ENCODE peak calls at places on chromosomes 13 and 19, in eight cellular contexts. One of them, this sample, is unnamed.

GRCh38 chr19:1266818-1267440 is 2.2 kb upstream of the CIRBP start:
- DNase-seq in stimulated activated CD4-positive, alpha-beta T cell treated with anti-CD3 and anti-CD28 coated beads, Interleukin-4, amount 100 ng/mL, for 4 hours: peak; percentile 67
- DNase-seq in activated CD8-positive, alpha-beta T cell treated with anti-CD3 and anti-CD28 coated beads for 36 hours: peak; percentile 66
- DNase-seq in NCI-H1930: peak; percentile 37
- DNase-seq in IMR-90: no peak
- DNase-seq in dorsolateral prefrontal cortex: peak; percentile 82
- DNase-seq in activated CD4-positive, alpha-beta T cell treated with anti-CD3 and anti-CD28 coated beads, Interleukin-2, amount 50 U/mL, for 1 hour: peak; percentile 64
- DNase-seq in activated CD4-positive, alpha-beta memory T cell treated with anti-CD3 and anti-CD28 coated beads, Interleukin-2, amount 10 ng/mL, durations not matched to agents 7 days and 5 days: peak; percentile 76
- DNase-seq in this sample: peak; percentile 58

GRCh38 chr13:64090311-64090710 is 2674.7 kb upstream of the PCDH20 start:
- DNase-seq in stimulated activated CD4-positive, alpha-beta T cell treated with anti-CD3 and anti-CD28 coated beads, Interleukin-4, amount 100 ng/mL, for 4 hours: no peak
- DNase-seq in activated CD8-positive, alpha-beta T cell treated with anti-CD3 and anti-CD28 coated beads for 36 hours: no peak
- DNase-seq in NCI-H1930: no peak
- DNase-seq in IMR-90: no peak
- DNase-seq in dorsolateral prefrontal cortex: no peak
- DNase-seq in activated CD4-positive, alpha-beta T cell treated with anti-CD3 and anti-CD28 coated beads, Interleukin-2, amount 50 U/mL, for 1 hour: no peak
- DNase-seq in activated CD4-positive, alpha-beta memory T cell treated with anti-CD3 and anti-CD28 coated beads, Interleukin-2, amount 10 ng/mL, durations not matched to agents 7 days and 5 days: no peak
- DNase-seq in this sample: no peak

GRCh38 chr13:103009061-103009840 is 57.0 kb downstream of the SLC10A2 start:
- DNase-seq in stimulated activated CD4-positive, alpha-beta T cell treated with anti-CD3 and anti-CD28 coated beads, Interleukin-4, amount 100 ng/mL, for 4 hours: no peak
- DNase-seq in activated CD8-positive, alpha-beta T cell treated with anti-CD3 and anti-CD28 coated beads for 36 hours: no peak
- DNase-seq in NCI-H1930: no peak
- DNase-seq in IMR-90: no peak
- DNase-seq in dorsolateral prefrontal cortex: no peak
- DNase-seq in activated CD4-positive, alpha-beta T cell treated with anti-CD3 and anti-CD28 coated beads, Interleukin-2, amount 50 U/mL, for 1 hour: no peak
- DNase-seq in activated CD4-positive, alpha-beta memory T cell treated with anti-CD3 and anti-CD28 coated beads, Interleukin-2, amount 10 ng/mL, durations not matched to agents 7 days and 5 days: no peak
- DNase-seq in this sample: no peak

GRCh38 chr19:535017-535835 is 3.7 kb downstream of the CDC34 start:
- DNase-seq in stimulated activated CD4-positive, alpha-beta T cell treated with anti-CD3 and anti-CD28 coated beads, Interleukin-4, amount 100 ng/mL, for 4 hours: no peak
- DNase-seq in activated CD8-positive, alpha-beta T cell treated with anti-CD3 and anti-CD28 coated beads for 36 hours: no peak
- DNase-seq in NCI-H1930: no peak
- DNase-seq in IMR-90: no peak
- DNase-seq in dorsolateral prefrontal cortex: peak; percentile 53
- DNase-seq in activated CD4-positive, alpha-beta T cell treated with anti-CD3 and anti-CD28 coated beads, Interleukin-2, amount 50 U/mL, for 1 hour: no peak
- DNase-seq in activated CD4-positive, alpha-beta memory T cell treated with anti-CD3 and anti-CD28 coated beads, Interleukin-2, amount 10 ng/mL, durations not matched to agents 7 days and 5 days: no peak
- DNase-seq in this sample: peak; percentile 46

GRCh38 chr19:15934332-15935078 is at the start of gene CYP4F11:
- DNase-seq in stimulated activated CD4-positive, alpha-beta T cell treated with anti-CD3 and anti-CD28 coated beads, Interleukin-4, amount 100 ng/mL, for 4 hours: no peak
- DNase-seq in activated CD8-positive, alpha-beta T cell treated with anti-CD3 and anti-CD28 coated beads for 36 hours: no peak
- DNase-seq in NCI-H1930: no peak
- DNase-seq in IMR-90: no peak
- DNase-seq in dorsolateral prefrontal cortex: peak; percentile 14
- DNase-seq in activated CD4-positive, alpha-beta T cell treated with anti-CD3 and anti-CD28 coated beads, Interleukin-2, amount 50 U/mL, for 1 hour: no peak
- DNase-seq in activated CD4-positive, alpha-beta memory T cell treated with anti-CD3 and anti-CD28 coated beads, Interleukin-2, amount 10 ng/mL, durations not matched to agents 7 days and 5 days: no peak
- DNase-seq in this sample: peak; percentile 9

GRCh38 chr13:78867655-78868054 is 208.7 kb upstream of the OBI1 start:
- DNase-seq in stimulated activated CD4-positive, alpha-beta T cell treated with anti-CD3 and anti-CD28 coated beads, Interleukin-4, amount 100 ng/mL, for 4 hours: no peak
- DNase-seq in activated CD8-positive, alpha-beta T cell treated with anti-CD3 and anti-CD28 coated beads for 36 hours: no peak
- DNase-seq in NCI-H1930: no peak
- DNase-seq in IMR-90: no peak
- DNase-seq in dorsolateral prefrontal cortex: no peak
- DNase-seq in activated CD4-positive, alpha-beta T cell treated with anti-CD3 and anti-CD28 coated beads, Interleukin-2, amount 50 U/mL, for 1 hour: no peak
- DNase-seq in activated CD4-positive, alpha-beta memory T cell treated with anti-CD3 and anti-CD28 coated beads, Interleukin-2, amount 10 ng/mL, durations not matched to agents 7 days and 5 days: no peak
- DNase-seq in this sample: no peak

GRCh38 chr19:47651691-47652090 is 42.8 kb downstream of the BICRA start:
- DNase-seq in stimulated activated CD4-positive, alpha-beta T cell treated with anti-CD3 and anti-CD28 coated beads, Interleukin-4, amount 100 ng/mL, for 4 hours: no peak
- DNase-seq in activated CD8-positive, alpha-beta T cell treated with anti-CD3 and anti-CD28 coated beads for 36 hours: no peak
- DNase-seq in NCI-H1930: no peak
- DNase-seq in IMR-90: no peak
- DNase-seq in dorsolateral prefrontal cortex: peak; percentile 41
- DNase-seq in activated CD4-positive, alpha-beta T cell treated with anti-CD3 and anti-CD28 coated beads, Interleukin-2, amount 50 U/mL, for 1 hour: no peak
- DNase-seq in activated CD4-positive, alpha-beta memory T cell treated with anti-CD3 and anti-CD28 coated beads, Interleukin-2, amount 10 ng/mL, durations not matched to agents 7 days and 5 days: no peak
- DNase-seq in this sample: peak; percentile 47

GRCh38 chr19:53057904-53058579 is 13.5 kb downstream of the ERVV-2 start:
- DNase-seq in stimulated activated CD4-positive, alpha-beta T cell treated with anti-CD3 and anti-CD28 coated beads, Interleukin-4, amount 100 ng/mL, for 4 hours: no peak
- DNase-seq in activated CD8-positive, alpha-beta T cell treated with anti-CD3 and anti-CD28 coated beads for 36 hours: peak; percentile 56
- DNase-seq in NCI-H1930: peak; percentile 79
- DNase-seq in IMR-90: no peak
- DNase-seq in dorsolateral prefrontal cortex: peak; percentile 35
- DNase-seq in activated CD4-positive, alpha-beta T cell treated with anti-CD3 and anti-CD28 coated beads, Interleukin-2, amount 50 U/mL, for 1 hour: no peak
- DNase-seq in activated CD4-positive, alpha-beta memory T cell treated with anti-CD3 and anti-CD28 coated beads, Interleukin-2, amount 10 ng/mL, durations not matched to agents 7 days and 5 days: no peak
- DNase-seq in this sample: peak; percentile 50

GRCh38 chr13:112117258-112117954 is 50.5 kb downstream of the SOX1 start:
- DNase-seq in stimulated activated CD4-positive, alpha-beta T cell treated with anti-CD3 and anti-CD28 coated beads, Interleukin-4, amount 100 ng/mL, for 4 hours: no peak
- DNase-seq in activated CD8-positive, alpha-beta T cell treated with anti-CD3 and anti-CD28 coated beads for 36 hours: no peak
- DNase-seq in NCI-H1930: no peak
- DNase-seq in IMR-90: no peak
- DNase-seq in dorsolateral prefrontal cortex: no peak
- DNase-seq in activated CD4-positive, alpha-beta T cell treated with anti-CD3 and anti-CD28 coated beads, Interleukin-2, amount 50 U/mL, for 1 hour: no peak
- DNase-seq in activated CD4-positive, alpha-beta memory T cell treated with anti-CD3 and anti-CD28 coated beads, Interleukin-2, amount 10 ng/mL, durations not matched to agents 7 days and 5 days: no peak
- DNase-seq in this sample: no peak

GRCh38 chr19:13974073-13974472 is 21.8 kb downstream of the DCAF15 start:
- DNase-seq in stimulated activated CD4-positive, alpha-beta T cell treated with anti-CD3 and anti-CD28 coated beads, Interleukin-4, amount 100 ng/mL, for 4 hours: peak; percentile 23
- DNase-seq in activated CD8-positive, alpha-beta T cell treated with anti-CD3 and anti-CD28 coated beads for 36 hours: peak; percentile 67
- DNase-seq in NCI-H1930: no peak
- DNase-seq in IMR-90: no peak
- DNase-seq in dorsolateral prefrontal cortex: peak; percentile 78
- DNase-seq in activated CD4-positive, alpha-beta T cell treated with anti-CD3 and anti-CD28 coated beads, Interleukin-2, amount 50 U/mL, for 1 hour: peak; percentile 49
- DNase-seq in activated CD4-positive, alpha-beta memory T cell treated with anti-CD3 and anti-CD28 coated beads, Interleukin-2, amount 10 ng/mL, durations not matched to agents 7 days and 5 days: peak; percentile 28
- DNase-seq in this sample: peak; percentile 93

GRCh38 chr19:19274716-19275115 is 1.6 kb upstream of the TM6SF2 start:
- DNase-seq in stimulated activated CD4-positive, alpha-beta T cell treated with anti-CD3 and anti-CD28 coated beads, Interleukin-4, amount 100 ng/mL, for 4 hours: no peak
- DNase-seq in activated CD8-positive, alpha-beta T cell treated with anti-CD3 and anti-CD28 coated beads for 36 hours: no peak
- DNase-seq in NCI-H1930: no peak
- DNase-seq in IMR-90: no peak
- DNase-seq in dorsolateral prefrontal cortex: no peak
- DNase-seq in activated CD4-positive, alpha-beta T cell treated with anti-CD3 and anti-CD28 coated beads, Interleukin-2, amount 50 U/mL, for 1 hour: no peak
- DNase-seq in activated CD4-positive, alpha-beta memory T cell treated with anti-CD3 and anti-CD28 coated beads, Interleukin-2, amount 10 ng/mL, durations not matched to agents 7 days and 5 days: no peak
- DNase-seq in this sample: no peak

GRCh38 chr13:74129500-74130144 is 4.6 kb downstream of the KLF12 start:
- DNase-seq in stimulated activated CD4-positive, alpha-beta T cell treated with anti-CD3 and anti-CD28 coated beads, Interleukin-4, amount 100 ng/mL, for 4 hours: no peak
- DNase-seq in activated CD8-positive, alpha-beta T cell treated with anti-CD3 and anti-CD28 coated beads for 36 hours: peak; percentile 39
- DNase-seq in NCI-H1930: no peak
- DNase-seq in IMR-90: no peak
- DNase-seq in dorsolateral prefrontal cortex: no peak
- DNase-seq in activated CD4-positive, alpha-beta T cell treated with anti-CD3 and anti-CD28 coated beads, Interleukin-2, amount 50 U/mL, for 1 hour: peak; percentile 24
- DNase-seq in activated CD4-positive, alpha-beta memory T cell treated with anti-CD3 and anti-CD28 coated beads, Interleukin-2, amount 10 ng/mL, durations not matched to agents 7 days and 5 days: peak; percentile 57
- DNase-seq in this sample: no peak

GRCh38 chr19:31352782-31353651 is 3.8 kb upstream of the TSHZ3 start:
- DNase-seq in stimulated activated CD4-positive, alpha-beta T cell treated with anti-CD3 and anti-CD28 coated beads, Interleukin-4, amount 100 ng/mL, for 4 hours: no peak
- DNase-seq in activated CD8-positive, alpha-beta T cell treated with anti-CD3 and anti-CD28 coated beads for 36 hours: no peak
- DNase-seq in NCI-H1930: no peak
- DNase-seq in IMR-90: no peak
- DNase-seq in dorsolateral prefrontal cortex: no peak
- DNase-seq in activated CD4-positive, alpha-beta T cell treated with anti-CD3 and anti-CD28 coated beads, Interleukin-2, amount 50 U/mL, for 1 hour: no peak
- DNase-seq in activated CD4-positive, alpha-beta memory T cell treated with anti-CD3 and anti-CD28 coated beads, Interleukin-2, amount 10 ng/mL, durations not matched to agents 7 days and 5 days: no peak
- DNase-seq in this sample: no peak

GRCh38 chr19:49774969-49775368 is 8.2 kb downstream of the AP2A1 start:
- DNase-seq in stimulated activated CD4-positive, alpha-beta T cell treated with anti-CD3 and anti-CD28 coated beads, Interleukin-4, amount 100 ng/mL, for 4 hours: no peak
- DNase-seq in activated CD8-positive, alpha-beta T cell treated with anti-CD3 and anti-CD28 coated beads for 36 hours: no peak
- DNase-seq in NCI-H1930: no peak
- DNase-seq in IMR-90: no peak
- DNase-seq in dorsolateral prefrontal cortex: no peak
- DNase-seq in activated CD4-positive, alpha-beta T cell treated with anti-CD3 and anti-CD28 coated beads, Interleukin-2, amount 50 U/mL, for 1 hour: no peak
- DNase-seq in activated CD4-positive, alpha-beta memory T cell treated with anti-CD3 and anti-CD28 coated beads, Interleukin-2, amount 10 ng/mL, durations not matched to agents 7 days and 5 days: no peak
- DNase-seq in this sample: no peak

GRCh38 chr13:50672025-50672424 is 171.5 kb downstream of the DLEU7 start:
- DNase-seq in stimulated activated CD4-positive, alpha-beta T cell treated with anti-CD3 and anti-CD28 coated beads, Interleukin-4, amount 100 ng/mL, for 4 hours: no peak
- DNase-seq in activated CD8-positive, alpha-beta T cell treated with anti-CD3 and anti-CD28 coated beads for 36 hours: no peak
- DNase-seq in NCI-H1930: no peak
- DNase-seq in IMR-90: no peak
- DNase-seq in dorsolateral prefrontal cortex: no peak
- DNase-seq in activated CD4-positive, alpha-beta T cell treated with anti-CD3 and anti-CD28 coated beads, Interleukin-2, amount 50 U/mL, for 1 hour: no peak
- DNase-seq in activated CD4-positive, alpha-beta memory T cell treated with anti-CD3 and anti-CD28 coated beads, Interleukin-2, amount 10 ng/mL, durations not matched to agents 7 days and 5 days: no peak
- DNase-seq in this sample: no peak

GRCh38 chr19:50975766-50976165 is 6.4 kb upstream of the KLK6 start:
- DNase-seq in stimulated activated CD4-positive, alpha-beta T cell treated with anti-CD3 and anti-CD28 coated beads, Interleukin-4, amount 100 ng/mL, for 4 hours: no peak
- DNase-seq in activated CD8-positive, alpha-beta T cell treated with anti-CD3 and anti-CD28 coated beads for 36 hours: no peak
- DNase-seq in NCI-H1930: no peak
- DNase-seq in IMR-90: no peak
- DNase-seq in dorsolateral prefrontal cortex: no peak
- DNase-seq in activated CD4-positive, alpha-beta T cell treated with anti-CD3 and anti-CD28 coated beads, Interleukin-2, amount 50 U/mL, for 1 hour: no peak
- DNase-seq in activated CD4-positive, alpha-beta memory T cell treated with anti-CD3 and anti-CD28 coated beads, Interleukin-2, amount 10 ng/mL, durations not matched to agents 7 days and 5 days: no peak
- DNase-seq in this sample: no peak

GRCh38 chr13:76937416-76937815 is 10.9 kb upstream of the ACOD1 start:
- DNase-seq in stimulated activated CD4-positive, alpha-beta T cell treated with anti-CD3 and anti-CD28 coated beads, Interleukin-4, amount 100 ng/mL, for 4 hours: no peak
- DNase-seq in activated CD8-positive, alpha-beta T cell treated with anti-CD3 and anti-CD28 coated beads for 36 hours: no peak
- DNase-seq in NCI-H1930: no peak
- DNase-seq in IMR-90: peak; percentile 97
- DNase-seq in dorsolateral prefrontal cortex: no peak
- DNase-seq in activated CD4-positive, alpha-beta T cell treated with anti-CD3 and anti-CD28 coated beads, Interleukin-2, amount 50 U/mL, for 1 hour: no peak
- DNase-seq in activated CD4-positive, alpha-beta memory T cell treated with anti-CD3 and anti-CD28 coated beads, Interleukin-2, amount 10 ng/mL, durations not matched to agents 7 days and 5 days: no peak
- DNase-seq in this sample: no peak

GRCh38 chr19:18097217-18097992 is at the start of gene MAST3:
- DNase-seq in stimulated activated CD4-positive, alpha-beta T cell treated with anti-CD3 and anti-CD28 coated beads, Interleukin-4, amount 100 ng/mL, for 4 hours: peak; percentile 88
- DNase-seq in activated CD8-positive, alpha-beta T cell treated with anti-CD3 and anti-CD28 coated beads for 36 hours: peak; percentile 94
- DNase-seq in NCI-H1930: no peak
- DNase-seq in IMR-90: peak; percentile 67
- DNase-seq in dorsolateral prefrontal cortex: peak; percentile 27
- DNase-seq in activated CD4-positive, alpha-beta T cell treated with anti-CD3 and anti-CD28 coated beads, Interleukin-2, amount 50 U/mL, for 1 hour: peak; percentile 93
- DNase-seq in activated CD4-positive, alpha-beta memory T cell treated with anti-CD3 and anti-CD28 coated beads, Interleukin-2, amount 10 ng/mL, durations not matched to agents 7 days and 5 days: peak; percentile 96
- DNase-seq in this sample: peak; percentile 47

GRCh38 chr19:13396256-13397080 is 109.8 kb downstream of the CACNA1A start:
- DNase-seq in stimulated activated CD4-positive, alpha-beta T cell treated with anti-CD3 and anti-CD28 coated beads, Interleukin-4, amount 100 ng/mL, for 4 hours: no peak
- DNase-seq in activated CD8-positive, alpha-beta T cell treated with anti-CD3 and anti-CD28 coated beads for 36 hours: peak; percentile 19
- DNase-seq in NCI-H1930: no peak
- DNase-seq in IMR-90: peak; percentile 70
- DNase-seq in dorsolateral prefrontal cortex: peak; percentile 68
- DNase-seq in activated CD4-positive, alpha-beta T cell treated with anti-CD3 and anti-CD28 coated beads, Interleukin-2, amount 50 U/mL, for 1 hour: no peak
- DNase-seq in activated CD4-positive, alpha-beta memory T cell treated with anti-CD3 and anti-CD28 coated beads, Interleukin-2, amount 10 ng/mL, durations not matched to agents 7 days and 5 days: no peak
- DNase-seq in this sample: peak; percentile 77

GRCh38 chr19:34976611-34977010 is 12.6 kb upstream of the ZNF792 start:
- DNase-seq in stimulated activated CD4-positive, alpha-beta T cell treated with anti-CD3 and anti-CD28 coated beads, Interleukin-4, amount 100 ng/mL, for 4 hours: no peak
- DNase-seq in activated CD8-positive, alpha-beta T cell treated with anti-CD3 and anti-CD28 coated beads for 36 hours: no peak
- DNase-seq in NCI-H1930: no peak
- DNase-seq in IMR-90: no peak
- DNase-seq in dorsolateral prefrontal cortex: no peak
- DNase-seq in activated CD4-positive, alpha-beta T cell treated with anti-CD3 and anti-CD28 coated beads, Interleukin-2, amount 50 U/mL, for 1 hour: no peak
- DNase-seq in activated CD4-positive, alpha-beta memory T cell treated with anti-CD3 and anti-CD28 coated beads, Interleukin-2, amount 10 ng/mL, durations not matched to agents 7 days and 5 days: no peak
- DNase-seq in this sample: no peak

GRCh38 chr13:22801402-22802003 is 379.3 kb upstream of the SGCG start:
- DNase-seq in stimulated activated CD4-positive, alpha-beta T cell treated with anti-CD3 and anti-CD28 coated beads, Interleukin-4, amount 100 ng/mL, for 4 hours: no peak
- DNase-seq in activated CD8-positive, alpha-beta T cell treated with anti-CD3 and anti-CD28 coated beads for 36 hours: no peak
- DNase-seq in NCI-H1930: no peak
- DNase-seq in IMR-90: peak; percentile 5
- DNase-seq in dorsolateral prefrontal cortex: no peak
- DNase-seq in activated CD4-positive, alpha-beta T cell treated with anti-CD3 and anti-CD28 coated beads, Interleukin-2, amount 50 U/mL, for 1 hour: no peak
- DNase-seq in activated CD4-positive, alpha-beta memory T cell treated with anti-CD3 and anti-CD28 coated beads, Interleukin-2, amount 10 ng/mL, durations not matched to agents 7 days and 5 days: no peak
- DNase-seq in this sample: peak; percentile 20

GRCh38 chr19:11041966-11042627 is 47.2 kb upstream of the LDLR start:
- DNase-seq in stimulated activated CD4-positive, alpha-beta T cell treated with anti-CD3 and anti-CD28 coated beads, Interleukin-4, amount 100 ng/mL, for 4 hours: no peak
- DNase-seq in activated CD8-positive, alpha-beta T cell treated with anti-CD3 and anti-CD28 coated beads for 36 hours: no peak
- DNase-seq in NCI-H1930: no peak
- DNase-seq in IMR-90: no peak
- DNase-seq in dorsolateral prefrontal cortex: no peak
- DNase-seq in activated CD4-positive, alpha-beta T cell treated with anti-CD3 and anti-CD28 coated beads, Interleukin-2, amount 50 U/mL, for 1 hour: no peak
- DNase-seq in activated CD4-positive, alpha-beta memory T cell treated with anti-CD3 and anti-CD28 coated beads, Interleukin-2, amount 10 ng/mL, durations not matched to agents 7 days and 5 days: no peak
- DNase-seq in this sample: no peak

GRCh38 chr19:33094504-33095067 is 13.6 kb downstream of the GPATCH1 start:
- DNase-seq in stimulated activated CD4-positive, alpha-beta T cell treated with anti-CD3 and anti-CD28 coated beads, Interleukin-4, amount 100 ng/mL, for 4 hours: no peak
- DNase-seq in activated CD8-positive, alpha-beta T cell treated with anti-CD3 and anti-CD28 coated beads for 36 hours: no peak
- DNase-seq in NCI-H1930: no peak
- DNase-seq in IMR-90: no peak
- DNase-seq in dorsolateral prefrontal cortex: no peak
- DNase-seq in activated CD4-positive, alpha-beta T cell treated with anti-CD3 and anti-CD28 coated beads, Interleukin-2, amount 50 U/mL, for 1 hour: no peak
- DNase-seq in activated CD4-positive, alpha-beta memory T cell treated with anti-CD3 and anti-CD28 coated beads, Interleukin-2, amount 10 ng/mL, durations not matched to agents 7 days and 5 days: no peak
- DNase-seq in this sample: no peak

GRCh38 chr13:95115525-95115924 is 185.7 kb downstream of the ABCC4 start:
- DNase-seq in stimulated activated CD4-positive, alpha-beta T cell treated with anti-CD3 and anti-CD28 coated beads, Interleukin-4, amount 100 ng/mL, for 4 hours: no peak
- DNase-seq in activated CD8-positive, alpha-beta T cell treated with anti-CD3 and anti-CD28 coated beads for 36 hours: no peak
- DNase-seq in NCI-H1930: no peak
- DNase-seq in IMR-90: no peak
- DNase-seq in dorsolateral prefrontal cortex: no peak
- DNase-seq in activated CD4-positive, alpha-beta T cell treated with anti-CD3 and anti-CD28 coated beads, Interleukin-2, amount 50 U/mL, for 1 hour: no peak
- DNase-seq in activated CD4-positive, alpha-beta memory T cell treated with anti-CD3 and anti-CD28 coated beads, Interleukin-2, amount 10 ng/mL, durations not matched to agents 7 days and 5 days: no peak
- DNase-seq in this sample: no peak

GRCh38 chr13:105196052-105196451 is 1339.4 kb downstream of the EFNB2 start:
- DNase-seq in stimulated activated CD4-positive, alpha-beta T cell treated with anti-CD3 and anti-CD28 coated beads, Interleukin-4, amount 100 ng/mL, for 4 hours: no peak
- DNase-seq in activated CD8-positive, alpha-beta T cell treated with anti-CD3 and anti-CD28 coated beads for 36 hours: no peak
- DNase-seq in NCI-H1930: no peak
- DNase-seq in IMR-90: peak; percentile 58
- DNase-seq in dorsolateral prefrontal cortex: no peak
- DNase-seq in activated CD4-positive, alpha-beta T cell treated with anti-CD3 and anti-CD28 coated beads, Interleukin-2, amount 50 U/mL, for 1 hour: no peak
- DNase-seq in activated CD4-positive, alpha-beta memory T cell treated with anti-CD3 and anti-CD28 coated beads, Interleukin-2, amount 10 ng/mL, durations not matched to agents 7 days and 5 days: no peak
- DNase-seq in this sample: no peak

GRCh38 chr19:32619051-32619685 is 38.2 kb downstream of the PDCD5 start:
- DNase-seq in stimulated activated CD4-positive, alpha-beta T cell treated with anti-CD3 and anti-CD28 coated beads, Interleukin-4, amount 100 ng/mL, for 4 hours: no peak
- DNase-seq in activated CD8-positive, alpha-beta T cell treated with anti-CD3 and anti-CD28 coated beads for 36 hours: no peak
- DNase-seq in NCI-H1930: no peak
- DNase-seq in IMR-90: no peak
- DNase-seq in dorsolateral prefrontal cortex: no peak
- DNase-seq in activated CD4-positive, alpha-beta T cell treated with anti-CD3 and anti-CD28 coated beads, Interleukin-2, amount 50 U/mL, for 1 hour: no peak
- DNase-seq in activated CD4-positive, alpha-beta memory T cell treated with anti-CD3 and anti-CD28 coated beads, Interleukin-2, amount 10 ng/mL, durations not matched to agents 7 days and 5 days: no peak
- DNase-seq in this sample: no peak